ENCODE peak calls at places on chromosomes 2 and 18, in nine cellular contexts. B is A549, I is sigmoid colon, M is SK-N-SH, S is transverse colon, Y is tibial nerve, V is ovary, D is K562, N is upper lobe of left lung. F is an unnamed sample.

GRCh38 chr2:20620271-20620681 is 30.6 kb downstream of the HS1BP3 start:
- DNase-seq in B (no peak), I (peak), M (peak), S (peak), Y (no peak), V (no peak), D (no peak), N (no peak), F (peak)

GRCh38 chr2:163982938-163983337 is 247.1 kb upstream of the FIGN start:
- DNase-seq in B (no peak), I (no peak), M (no peak), S (no peak), Y (no peak), V (no peak), D (no peak), N (no peak), F (no peak)

GRCh38 chr18:25465152-25465790 is 113.3 kb upstream of the ZNF521 start:
- DNase-seq in B (no peak), I (no peak), M (no peak), S (no peak), Y (no peak), V (no peak), D (no peak), N (no peak), F (no peak)

GRCh38 chr2:217293046-217293445 is 433.2 kb upstream of the TNP1 start:
- DNase-seq in B (no peak), I (no peak), M (no peak), S (no peak), Y (no peak), V (no peak), D (no peak), N (no peak), F (no peak)

GRCh38 chr2:178584666-178585065 is 104.4 kb downstream of the PLEKHA3 start:
- DNase-seq in B (no peak), I (no peak), M (no peak), S (no peak), Y (no peak), V (no peak), D (no peak), N (no peak), F (no peak)

GRCh38 chr2:174485763-174486613 is 841 bp downstream of the GPR155 start:
- DNase-seq in B (no peak), I (peak), M (peak), S (peak), Y (peak), V (peak), D (peak), N (no peak), F (peak)

GRCh38 chr18:46946656-46947282 is 29.4 kb downstream of the KATNAL2 start:
- DNase-seq in B (peak), I (peak), M (peak), S (peak), Y (peak), V (peak), D (peak), N (peak), F (peak)

GRCh38 chr18:67010916-67011315 is 407.0 kb upstream of the CDH19 start:
- DNase-seq in B (no peak), I (no peak), M (no peak), S (no peak), Y (no peak), V (no peak), D (no peak), N (no peak), F (no peak)

GRCh38 chr2:237774811-237775553 is 23.6 kb upstream of the RBM44 start:
- DNase-seq in B (peak), I (no peak), M (peak), S (peak), Y (peak), V (no peak), D (peak), N (peak), F (peak)

GRCh38 chr18:2979027-2979570 is 33.8 kb downstream of the LPIN2 start:
- DNase-seq in B (no peak), I (no peak), M (no peak), S (no peak), Y (no peak), V (no peak), D (no peak), N (no peak), F (no peak)

GRCh38 chr18:70160075-70160678 is 45.3 kb downstream of the RTTN start:
- DNase-seq in B (no peak), I (no peak), M (no peak), S (no peak), Y (no peak), V (no peak), D (no peak), N (no peak), F (no peak)

GRCh38 chr2:129877795-129878775 is 101.4 kb upstream of the RAB6C start:
- DNase-seq in B (peak), I (peak), M (no peak), S (no peak), Y (peak), V (peak), D (no peak), N (peak), F (peak)

GRCh38 chr18:3159830-3160229 is 59.9 kb downstream of the MYOM1 start:
- DNase-seq in B (no peak), I (no peak), M (no peak), S (no peak), Y (no peak), V (no peak), D (no peak), N (no peak), F (no peak)

GRCh38 chr2:118848381-118849225 is 1.2 kb upstream of the EN1 start:
- DNase-seq in B (no peak), I (no peak), M (peak), S (no peak), Y (no peak), V (no peak), D (no peak), N (peak), F (no peak)

GRCh38 chr18:53796042-53796729 is 428.3 kb downstream of the MBD2 start:
- DNase-seq in B (no peak), I (no peak), M (no peak), S (no peak), Y (peak), V (no peak), D (no peak), N (no peak), F (no peak)

GRCh38 chr2:29223257-29223656 is 108.0 kb downstream of the CLIP4 start:
- DNase-seq in B (no peak), I (peak), M (no peak), S (no peak), Y (no peak), V (no peak), D (no peak), N (no peak), F (no peak)

GRCh38 chr2:196463706-196464105 is 175.8 kb upstream of the CCDC150 start:
- DNase-seq in B (no peak), I (no peak), M (no peak), S (no peak), Y (no peak), V (no peak), D (no peak), N (no peak), F (no peak)

GRCh38 chr18:10330428-10330827 is 124.0 kb upstream of the APCDD1 start:
- DNase-seq in B (no peak), I (no peak), M (no peak), S (no peak), Y (no peak), V (no peak), D (no peak), N (no peak), F (no peak)

GRCh38 chr2:128416366-128416765 is 97.7 kb upstream of the HS6ST1 start:
- DNase-seq in B (no peak), I (no peak), M (peak), S (no peak), Y (no peak), V (no peak), D (no peak), N (no peak), F (peak)

GRCh38 chr2:166282178-166282577 is 93.6 kb downstream of the SCN9A start:
- DNase-seq in B (no peak), I (no peak), M (no peak), S (no peak), Y (no peak), V (no peak), D (no peak), N (no peak), F (no peak)

GRCh38 chr18:62512996-62513395 is 9.8 kb upstream of the ZCCHC2 start:
- DNase-seq in B (no peak), I (no peak), M (no peak), S (no peak), Y (no peak), V (no peak), D (no peak), N (no peak), F (no peak)

GRCh38 chr18:11512096-11513030 is 97.0 kb upstream of the SLC35G4 start:
- DNase-seq in B (peak), I (no peak), M (no peak), S (no peak), Y (no peak), V (no peak), D (no peak), N (no peak), F (no peak)

GRCh38 chr2:109694190-109694589 is 80.0 kb downstream of the SOWAHC start:
- DNase-seq in B (no peak), I (peak), M (no peak), S (peak), Y (no peak), V (no peak), D (no peak), N (no peak), F (no peak)

GRCh38 chr2:45554764-45555163 is 56.3 kb downstream of the SRBD1 start:
- DNase-seq in B (no peak), I (no peak), M (no peak), S (no peak), Y (no peak), V (no peak), D (no peak), N (no peak), F (no peak)

DNA sequence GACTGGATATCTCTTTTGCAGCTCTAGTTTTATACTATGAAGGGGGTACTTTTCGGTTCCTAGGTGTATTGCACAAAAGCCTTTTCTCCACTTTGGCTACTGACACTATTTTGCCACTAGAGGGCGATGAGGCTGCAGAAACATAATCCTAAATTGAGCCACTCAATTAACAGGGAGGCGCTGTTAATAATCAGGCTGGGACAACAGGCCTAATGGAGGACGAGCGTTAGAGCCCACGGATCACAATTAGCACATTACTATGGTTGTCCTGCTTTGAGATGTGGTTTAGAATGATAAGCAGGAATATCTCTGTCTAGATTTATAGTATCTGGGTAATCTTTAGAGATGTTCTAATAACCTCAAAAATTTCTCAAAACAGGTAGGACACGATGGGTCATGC is 62.2 kb upstream of the PMAIP1 start:
- DNase-seq in B (peak), I (no peak), M (peak), S (peak), Y (peak), V (no peak), D (peak), N (no peak), F (peak)
- TF ChIP-seq EP300 in B (no peak), I (no peak), M (no peak), S (no peak), Y (no peak), V (no peak), D (no peak), N (no peak), F (no peak)

GRCh38 chr2:54772531-54772930 is 49.1 kb downstream of the EML6 start:
- DNase-seq in B (no peak), I (no peak), M (no peak), S (no peak), Y (no peak), V (no peak), D (no peak), N (no peak), F (no peak)
- TF ChIP-seq EP300 in B (no peak), I (no peak), M (no peak), S (no peak), Y (no peak), V (no peak), D (no peak), N (no peak), F (no peak)

DNA sequence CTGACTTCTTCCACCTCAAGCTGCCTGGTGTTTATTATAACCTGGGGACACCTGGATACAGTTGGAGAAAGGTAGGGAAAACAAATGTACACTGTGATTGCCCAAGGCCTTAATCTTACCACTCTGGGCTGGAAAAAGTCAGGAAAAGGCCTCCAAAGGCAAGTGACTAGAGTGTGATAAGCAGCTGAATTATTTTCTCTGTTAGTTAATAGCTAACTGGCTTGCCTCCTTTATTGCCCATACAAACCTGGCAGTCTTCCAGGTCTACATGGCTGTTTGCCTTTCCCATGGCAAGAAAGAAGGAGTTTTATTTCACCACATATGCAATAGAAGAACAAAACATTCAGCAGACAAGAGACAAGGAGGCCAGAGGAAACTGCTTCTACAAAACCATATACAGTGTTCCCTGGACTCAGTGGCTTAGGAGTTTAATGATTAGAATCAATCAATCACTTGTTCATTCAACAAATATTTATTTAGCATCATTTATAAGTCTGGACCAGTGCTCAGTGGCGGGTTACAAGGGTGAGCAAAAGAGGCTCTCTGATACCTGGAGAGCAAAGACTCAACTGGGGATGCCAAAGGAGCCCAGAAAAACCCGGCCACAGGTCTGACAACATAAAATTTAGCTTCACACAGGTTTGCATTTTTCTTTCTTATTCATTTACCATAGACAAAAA is 27.5 kb upstream of the SUCLG1 start:
- DNase-seq in B (no peak), I (no peak), M (no peak), S (peak), Y (no peak), V (no peak), D (no peak), N (no peak), F (peak)
- TF ChIP-seq EP300 in B (no peak), I (no peak), M (no peak), S (no peak), Y (no peak), V (no peak), D (no peak), N (no peak), F (no peak)

GRCh38 chr2:68292108-68292710 is 27.5 kb downstream of the CNRIP1 start:
- DNase-seq in B (peak), I (no peak), M (peak), S (no peak), Y (no peak), V (no peak), D (peak), N (no peak), F (no peak)
- TF ChIP-seq EP300 in B (no peak), I (no peak), M (no peak), S (no peak), Y (no peak), V (no peak), D (peak), N (no peak), F (no peak)

DNA sequence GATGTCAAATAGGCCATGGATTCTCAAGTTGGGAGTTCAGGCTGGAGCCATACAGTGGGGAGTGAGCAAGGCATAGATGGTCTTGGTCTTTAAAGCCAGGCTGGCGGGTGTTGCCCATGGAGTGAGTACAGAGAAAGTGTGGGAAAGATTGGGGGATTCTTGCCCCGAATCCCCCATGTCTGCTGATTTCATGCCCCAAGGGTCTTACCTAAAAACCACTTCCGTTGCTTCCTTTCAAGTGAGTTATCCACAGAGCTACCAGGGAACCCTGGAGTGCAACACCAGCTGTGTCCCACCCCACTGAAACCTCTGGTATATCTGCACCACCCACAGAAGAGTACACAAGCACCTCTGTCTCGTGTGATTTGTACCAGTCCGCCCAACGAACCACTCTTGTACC is 31.4 kb downstream of the FHOD3 start:
- DNase-seq in B (no peak), I (no peak), M (no peak), S (no peak), Y (no peak), V (no peak), D (no peak), N (no peak), F (no peak)
- TF ChIP-seq EP300 in B (no peak), I (no peak), M (no peak), S (no peak), Y (no peak), V (no peak), D (no peak), N (no peak), F (no peak)

DNA sequence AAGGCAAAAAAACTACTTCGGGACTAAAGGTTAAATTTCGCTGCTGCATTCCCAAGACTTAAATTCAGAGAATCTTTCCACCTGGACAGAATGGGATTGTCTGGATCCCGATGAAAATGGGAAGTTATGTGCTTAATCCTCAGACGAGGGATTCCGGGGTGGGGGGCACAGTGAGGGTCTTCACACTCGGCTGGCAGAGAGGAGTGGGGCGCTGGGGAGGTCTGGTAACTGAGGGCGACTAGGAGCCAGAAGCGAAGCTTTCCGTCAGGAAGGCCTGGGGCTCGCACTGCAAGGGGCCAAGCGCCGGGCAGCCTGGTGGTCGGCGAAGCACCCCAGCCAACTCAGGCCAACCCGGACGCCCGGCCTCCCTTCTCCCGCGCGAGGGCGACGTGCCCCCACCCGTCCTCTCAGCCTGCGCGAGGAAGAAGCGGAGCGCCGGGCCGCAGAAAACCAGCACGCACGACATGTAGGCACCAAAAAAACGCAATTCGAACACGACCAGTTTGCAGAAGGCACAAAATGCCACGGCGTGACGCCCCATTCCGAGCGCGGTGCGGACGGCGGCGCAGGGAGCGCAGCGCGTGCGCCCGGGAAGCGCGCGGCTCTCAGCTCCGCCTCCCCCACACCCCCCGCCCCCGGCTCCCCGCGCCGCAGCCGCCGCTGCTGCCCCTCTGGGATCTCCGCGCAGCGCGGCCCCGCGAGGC is 188.1 kb downstream of the ZEB2 start:
- DNase-seq in B (peak), I (peak), M (peak), S (no peak), Y (peak), V (peak), D (peak), N (no peak), F (no peak)
- TF ChIP-seq EP300 in B (no peak), I (no peak), M (no peak), S (peak), Y (peak), V (no peak), D (no peak), N (no peak), F (no peak)

DNA sequence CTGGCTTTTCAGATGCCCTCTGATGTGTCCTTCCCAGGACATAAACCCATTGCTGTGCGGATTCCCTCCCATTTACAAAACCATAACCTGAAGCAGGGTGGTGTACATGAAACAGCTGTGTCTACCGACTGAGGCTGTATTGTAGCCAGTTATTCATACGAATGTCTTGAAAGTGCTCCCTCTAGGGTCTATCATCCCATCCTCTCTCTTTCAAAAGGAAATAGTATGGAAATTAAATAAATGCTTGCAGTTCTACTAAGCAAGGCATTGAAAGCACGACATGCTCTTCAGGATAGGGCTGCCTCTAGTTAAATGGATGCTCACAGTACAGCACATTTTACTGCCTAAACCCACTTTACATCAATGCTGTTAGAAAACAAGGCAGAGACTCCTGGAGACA is 112.2 kb upstream of the PXDN start:
- DNase-seq in B (no peak), I (no peak), M (no peak), S (no peak), Y (no peak), V (no peak), D (no peak), N (no peak), F (no peak)
- TF ChIP-seq EP300 in B (no peak), I (no peak), M (no peak), S (no peak), Y (no peak), V (no peak), D (no peak), N (no peak), F (no peak)

F was measured in stomach.